ENCODE peak calls at places on chromosomes 2 and 18, in six cellular contexts. F is heart left ventricle, R is AG09309, Z is cardiac fibroblast, E is endothelial cell, J is B cell. N is an unnamed sample.

GRCh38 chr2:64062840-64063239 is 43.6 kb upstream of the VPS54 start:
- DNase-seq in F (no peak), R (peak), Z (peak), E (no peak), J (no peak), N (peak)

GRCh38 chr2:113111823-113112287 is 15.5 kb upstream of the IL1RN start:
- DNase-seq in F (no peak), R (no peak), Z (no peak), E (no peak), J (no peak), N (no peak)

GRCh38 chr2:31023550-31023949 is 114.7 kb downstream of the GALNT14 start:
- DNase-seq in F (no peak), R (no peak), Z (no peak), E (no peak), J (no peak), N (no peak)

GRCh38 chr18:22032392-22032961 is 136.9 kb upstream of the GATA6 start:
- DNase-seq in F (no peak), R (peak), Z (peak), E (no peak), J (no peak), N (peak)

GRCh38 chr18:48367557-48367956 is 41.6 kb downstream of the ZBTB7C start:
- DNase-seq in F (no peak), R (no peak), Z (no peak), E (no peak), J (no peak), N (no peak)

GRCh38 chr2:14944562-14945346 is 312.2 kb downstream of the LRATD1 start:
- DNase-seq in F (no peak), R (peak), Z (peak), E (peak), J (no peak), N (peak)

GRCh38 chr2:100757621-100758394 is 62.1 kb upstream of the NPAS2 start:
- DNase-seq in F (no peak), R (peak), Z (peak), E (no peak), J (no peak), N (peak)

GRCh38 chr2:172434821-172435607 is 7.6 kb downstream of the ITGA6 start:
- DNase-seq in F (no peak), R (no peak), Z (no peak), E (no peak), J (peak), N (no peak)

GRCh38 chr2:39094717-39095363 is 26.0 kb downstream of the SOS1 start:
- DNase-seq in F (no peak), R (no peak), Z (peak), E (no peak), J (no peak), N (no peak)

GRCh38 chr2:197846120-197846519 is 41.7 kb downstream of the PLCL1 start:
- DNase-seq in F (no peak), R (no peak), Z (no peak), E (no peak), J (no peak), N (no peak)

GRCh38 chr18:74233933-74234325 is 57.8 kb downstream of the CYB5A start:
- DNase-seq in F (no peak), R (no peak), Z (no peak), E (no peak), J (no peak), N (no peak)

GRCh38 chr18:74229891-74230290 is 61.9 kb downstream of the CYB5A start:
- DNase-seq in F (no peak), R (no peak), Z (no peak), E (no peak), J (no peak), N (no peak)

GRCh38 chr18:74228312-74228711 is 63.5 kb downstream of the CYB5A start:
- DNase-seq in F (no peak), R (no peak), Z (no peak), E (no peak), J (no peak), N (no peak)

GRCh38 chr18:74229005-74229404 is 62.8 kb downstream of the CYB5A start:
- DNase-seq in F (no peak), R (no peak), Z (no peak), E (no peak), J (no peak), N (no peak)

GRCh38 chr18:74230922-74231714 is 60.6 kb downstream of the CYB5A start:
- DNase-seq in F (no peak), R (no peak), Z (no peak), E (no peak), J (no peak), N (peak)
- TF ChIP-seq CTCF in F (no peak), R (no peak), Z (no peak), E (no peak), J (no peak), N (no peak)

DNA sequence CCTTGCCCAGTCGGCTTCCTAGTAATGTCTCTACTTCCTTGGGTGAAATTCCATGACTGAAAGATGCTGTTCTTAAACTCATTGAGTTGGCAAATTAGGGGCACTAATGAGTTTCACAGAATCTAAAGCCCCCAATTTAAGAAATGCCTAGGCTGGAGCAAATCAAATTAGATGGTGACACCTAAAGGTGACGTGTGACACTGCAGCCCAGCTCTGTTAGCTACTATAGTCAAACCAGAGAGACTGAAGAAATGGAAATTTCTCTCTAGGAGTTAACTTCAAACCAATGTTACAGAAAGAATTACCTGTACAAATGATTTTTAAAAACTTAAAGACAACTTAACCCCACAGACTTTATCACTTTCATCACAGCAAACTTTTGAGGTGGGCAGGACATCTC is 37.2 kb downstream of the LCT start:
- DNase-seq in F (no peak), R (no peak), Z (no peak), E (no peak), J (no peak), N (no peak)
- TF ChIP-seq CTCF in F (no peak), R (no peak), Z (peak), E (no peak), J (no peak), N (no peak)

GRCh38 chr2:33762636-33763035 is 163.5 kb upstream of the FAM98A start:
- DNase-seq in F (no peak), R (no peak), Z (no peak), E (no peak), J (no peak), N (no peak)

GRCh38 chr2:33766175-33766574 is 167.1 kb upstream of the FAM98A start:
- DNase-seq in F (no peak), R (no peak), Z (no peak), E (no peak), J (no peak), N (no peak)

GRCh38 chr2:33763671-33764310 is 164.7 kb upstream of the FAM98A start:
- DNase-seq in F (no peak), R (no peak), Z (no peak), E (no peak), J (no peak), N (no peak)

GRCh38 chr2:33770023-33770422 is 170.9 kb upstream of the FAM98A start:
- DNase-seq in F (no peak), R (no peak), Z (no peak), E (no peak), J (no peak), N (no peak)

DNA sequence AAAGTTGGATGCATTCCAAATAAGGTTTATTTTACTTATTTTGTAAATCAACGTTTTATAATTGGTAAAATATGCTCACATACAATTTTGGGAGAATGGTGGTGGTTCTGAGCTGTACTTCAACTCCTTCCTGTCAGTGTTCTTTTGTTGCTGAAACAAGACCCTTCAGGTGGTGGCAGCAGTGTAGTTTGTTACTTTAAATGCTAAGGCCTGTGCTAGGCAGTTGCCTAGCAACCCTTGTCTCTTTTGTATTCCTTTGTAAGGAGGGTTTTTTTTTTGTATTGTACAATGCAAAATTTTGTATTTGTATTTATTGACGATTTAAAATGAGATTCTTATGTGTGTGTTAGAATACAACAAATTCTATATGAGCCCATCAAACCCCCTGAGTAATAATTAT is 166.0 kb upstream of the FAM98A start:
- DNase-seq in F (no peak), R (no peak), Z (no peak), E (peak), J (no peak), N (no peak)
- TF ChIP-seq CTCF in F (no peak), R (no peak), Z (no peak), E (no peak), J (no peak), N (no peak)

DNA sequence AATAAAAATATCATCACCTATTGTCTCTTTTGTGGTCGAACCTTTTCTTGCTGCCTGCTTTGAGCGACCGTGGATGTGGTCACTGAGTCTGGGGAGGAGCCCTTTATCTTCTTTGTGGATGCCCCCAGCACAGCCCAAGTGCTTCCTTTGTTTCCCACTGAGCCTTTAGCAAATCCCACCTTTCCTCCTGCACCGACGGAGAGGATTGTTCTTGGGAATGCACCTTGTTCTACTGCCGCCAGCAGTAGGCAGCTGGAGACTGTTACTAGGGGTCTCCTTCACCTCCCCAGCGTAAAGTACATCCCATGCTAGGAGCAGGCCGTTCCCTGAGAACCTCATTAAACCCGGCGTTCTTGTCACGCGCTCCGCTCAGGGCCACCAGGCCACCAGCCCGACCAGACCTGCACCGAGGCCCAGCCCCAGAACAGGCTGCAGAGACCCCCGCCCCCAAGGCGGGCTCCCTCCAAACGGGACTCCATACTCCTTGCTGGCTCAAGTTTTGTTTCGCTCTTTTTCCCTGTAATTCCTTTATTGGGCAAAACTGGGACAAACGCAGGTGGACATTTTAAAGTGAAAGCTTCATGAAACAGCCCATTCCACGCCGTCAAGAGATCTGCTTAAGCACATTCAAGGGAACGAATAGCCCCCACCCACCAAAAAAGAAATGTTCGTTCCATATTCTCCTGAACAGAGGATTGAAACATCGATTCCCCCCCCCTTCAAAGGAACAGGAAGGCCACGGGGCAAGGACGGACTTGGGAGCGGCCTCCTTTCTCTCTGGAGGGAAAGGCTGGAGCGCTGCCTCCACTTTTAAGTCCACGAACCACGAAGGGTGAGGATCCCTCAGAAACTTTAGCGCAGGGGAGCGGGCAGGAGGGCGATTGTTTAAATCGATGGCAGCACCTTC is 1.1 kb upstream of the MAT2A start:
- DNase-seq in F (peak), R (no peak), Z (peak), E (peak), J (peak), N (peak)
- TF ChIP-seq CTCF in F (peak), R (no peak), Z (peak), E (no peak), J (no peak), N (no peak)

GRCh38 chr2:173568054-173568453 is 213.4 kb downstream of the CDCA7 start:
- DNase-seq in F (no peak), R (peak), Z (peak), E (peak), J (no peak), N (peak)
- TF ChIP-seq CTCF in F (peak), R (peak), Z (peak), E (peak), J (no peak), N (peak)

GRCh38 chr18:50697509-50697908 is 122.3 kb downstream of the MRO start:
- DNase-seq in F (no peak), R (no peak), Z (no peak), E (no peak), J (no peak), N (no peak)

GRCh38 chr18:50696929-50697328 is 122.9 kb downstream of the MRO start:
- DNase-seq in F (no peak), R (no peak), Z (no peak), E (no peak), J (no peak), N (no peak)

GRCh38 chr18:50696436-50696835 is 123.4 kb downstream of the MRO start:
- DNase-seq in F (no peak), R (no peak), Z (no peak), E (no peak), J (no peak), N (no peak)

GRCh38 chr18:50694147-50694546 is 125.7 kb downstream of the MRO start:
- DNase-seq in F (no peak), R (no peak), Z (no peak), E (no peak), J (no peak), N (no peak)

GRCh38 chr18:50695431-50696176 is 124.2 kb downstream of the MRO start:
- DNase-seq in F (no peak), R (no peak), Z (no peak), E (no peak), J (no peak), N (no peak)
- TF ChIP-seq CTCF in F (no peak), R (no peak), Z (no peak), E (no peak), J (no peak), N (no peak)

DNA sequence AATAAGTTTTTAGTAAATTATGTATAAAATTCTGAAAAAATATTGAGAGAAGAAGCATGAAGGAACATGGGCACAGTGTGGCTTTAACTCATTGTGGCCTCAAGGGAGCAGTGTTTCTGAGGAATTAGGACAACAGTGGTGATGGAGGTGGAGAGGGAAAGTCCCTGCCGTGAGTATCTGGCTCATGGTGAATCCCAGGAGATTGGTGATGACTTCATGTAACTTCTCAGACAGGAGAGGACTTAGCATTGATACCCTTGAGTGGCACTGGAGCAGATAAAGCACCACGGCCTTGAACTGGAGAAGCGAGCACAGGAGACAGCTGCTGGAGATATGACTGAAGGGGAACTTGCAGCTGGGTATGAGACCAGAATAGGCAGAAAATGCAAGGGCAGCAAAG is 35.0 kb upstream of the LRP1B start:
- DNase-seq in F (no peak), R (no peak), Z (peak), E (peak), J (no peak), N (peak)
- TF ChIP-seq CTCF in F (peak), R (peak), Z (peak), E (no peak), J (no peak), N (peak)

GRCh38 chr2:10792660-10793400 is 19.8 kb downstream of the PDIA6 start:
- DNase-seq in F (no peak), R (no peak), Z (no peak), E (no peak), J (no peak), N (no peak)
- TF ChIP-seq CTCF in F (no peak), R (no peak), Z (no peak), E (no peak), J (no peak), N (no peak)

DNA sequence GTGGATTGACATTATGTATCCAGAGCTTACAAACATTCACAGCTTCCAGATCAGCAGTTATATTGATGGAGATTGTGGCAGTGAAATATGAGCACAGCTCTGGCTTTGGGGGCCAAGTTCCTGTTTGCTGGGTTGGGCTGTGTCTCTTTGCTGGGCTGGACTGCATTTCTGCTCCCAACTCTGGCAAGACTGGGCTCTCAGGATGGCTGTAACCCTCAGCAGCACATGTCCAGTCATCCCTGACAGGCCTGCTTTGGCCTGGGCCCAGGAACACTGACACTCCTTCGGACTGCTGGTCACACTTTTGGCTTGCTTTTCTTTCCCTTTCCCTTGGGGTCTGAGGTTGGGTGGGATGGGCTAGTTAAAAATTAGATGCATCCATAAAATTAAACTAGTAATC is 17.9 kb upstream of the VPS4B start:
- DNase-seq in F (no peak), R (no peak), Z (peak), E (no peak), J (no peak), N (peak)
- TF ChIP-seq CTCF in F (no peak), R (no peak), Z (no peak), E (no peak), J (no peak), N (no peak)

DNA sequence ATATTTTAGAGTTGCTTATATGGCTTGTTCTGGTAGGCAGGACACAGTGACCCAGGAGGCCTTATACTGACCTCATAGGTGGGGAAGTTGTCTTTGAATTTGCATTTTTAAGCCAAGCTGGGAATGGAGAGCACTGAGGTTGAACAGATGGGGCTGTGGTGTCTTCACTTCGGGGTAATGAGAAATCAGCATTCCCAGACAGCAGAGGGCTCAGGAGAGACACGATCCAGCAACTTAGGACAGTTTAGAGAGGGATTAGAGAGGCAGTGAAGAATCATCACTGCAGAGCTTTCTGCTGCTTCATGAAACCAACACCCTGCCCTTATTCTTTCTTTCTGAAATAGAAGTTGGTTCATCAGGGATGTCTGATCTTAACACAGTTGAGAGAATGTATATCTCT is 202.4 kb downstream of the TDRD15 start:
- DNase-seq in F (no peak), R (no peak), Z (no peak), E (no peak), J (no peak), N (no peak)
- TF ChIP-seq CTCF in F (no peak), R (no peak), Z (no peak), E (no peak), J (no peak), N (no peak)